ENCODE peak calls at places on chromosomes 2 and 18, in nine cellular contexts. P is stimulated activated CD8-positive, alpha-beta memory T cell treated with anti-CD3 and anti-CD28 coated beads, Interleukin-15, amount 100 ng/mL, for 4 hours; Z is HS-5; D is small intestine; R is C1 segment of cervical spinal cord; B is mucosa of descending colon; H is amygdala; C is T follicular helper cell; G is CD4-positive, alpha-beta memory T cell. L is an unnamed sample.

GRCh38 chr2:165636959-165637358 is 157.1 kb downstream of the GALNT3 start:
- DNase-seq in P (no peak), Z (no peak), D (no peak), R (no peak), B (no peak), H (no peak), C (no peak), G (no peak), L (no peak)

GRCh38 chr2:95121495-95122196 is at the start of gene MRPS5:
- DNase-seq in P (peak), Z (no peak), D (peak), R (peak), B (peak), H (peak), C (peak), G (peak), L (peak)

GRCh38 chr2:24050041-24050655 is 607 bp downstream of the FKBP1B start:
- DNase-seq in P (no peak), Z (no peak), D (peak), R (no peak), B (peak), H (peak), C (no peak), G (no peak), L (no peak)

GRCh38 chr18:907880-908512 is 3.3 kb downstream of the ADCYAP1 start:
- DNase-seq in P (no peak), Z (no peak), D (no peak), R (no peak), B (no peak), H (no peak), C (no peak), G (no peak), L (no peak)

GRCh38 chr2:190213441-190214335 is 105.9 kb downstream of the HIBCH start:
- DNase-seq in P (no peak), Z (no peak), D (no peak), R (no peak), B (no peak), H (no peak), C (no peak), G (no peak), L (no peak)

GRCh38 chr2:8552264-8552913 is 129.5 kb upstream of the ID2 start:
- DNase-seq in P (no peak), Z (no peak), D (no peak), R (no peak), B (no peak), H (no peak), C (no peak), G (no peak), L (no peak)

GRCh38 chr2:41668529-41668928 is 379.3 kb upstream of the PKDCC start:
- DNase-seq in P (no peak), Z (no peak), D (no peak), R (no peak), B (no peak), H (no peak), C (no peak), G (no peak), L (no peak)

GRCh38 chr2:45954233-45954850 is 302.9 kb downstream of the PRKCE start:
- DNase-seq in P (no peak), Z (no peak), D (no peak), R (no peak), B (no peak), H (no peak), C (no peak), G (no peak), L (no peak)

GRCh38 chr2:26758790-26759321 is 5.2 kb upstream of the SLC35F6 start:
- DNase-seq in P (no peak), Z (no peak), D (no peak), R (no peak), B (no peak), H (no peak), C (no peak), G (no peak), L (no peak)

L was measured in cerebellum.